ENCODE peak calls at places on chromosomes 4 and X, in eight cellular contexts. J is heart left ventricle, Q is GM23338, L is stomach, C is ovary, M is fibroblast of pulmonary artery, I is progenitor cell of endocrine pancreas, B is endothelial cell. N is an unnamed sample.

GRCh38 chr4:2497931-2498330 is 29.0 kb downstream of the RNF4 start:
- DNase-seq in J (no peak), Q (no peak), L (no peak), C (no peak), M (no peak), I (no peak), B (no peak), N (no peak)

GRCh38 chrX:130170752-130171445 is 863 bp upstream of the RAB33A start:
- DNase-seq in J (peak), Q (peak), L (peak), C (no peak), M (no peak), I (no peak), B (peak), N (no peak)

GRCh38 chr4:13202731-13203519 is 281.2 kb downstream of the RAB28 start:
- DNase-seq in J (no peak), Q (no peak), L (no peak), C (no peak), M (no peak), I (no peak), B (no peak), N (no peak)

GRCh38 chr4:132227349-132228165 is 921.5 kb upstream of the PCDH10 start:
- DNase-seq in J (no peak), Q (peak), L (no peak), C (no peak), M (peak), I (peak), B (peak), N (peak)

GRCh38 chrX:3046253-3046909 is 5.1 kb downstream of the ARSF start:
- DNase-seq in J (no peak), Q (no peak), L (no peak), C (no peak), M (no peak), I (no peak), B (no peak), N (no peak)

GRCh38 chrX:56792270-56793111 is 63.4 kb downstream of the NBDY start:
- DNase-seq in J (no peak), Q (no peak), L (peak), C (no peak), M (no peak), I (no peak), B (no peak), N (no peak)

GRCh38 chr4:102530986-102531385 is 29.8 kb downstream of the NFKB1 start:
- DNase-seq in J (no peak), Q (no peak), L (no peak), C (no peak), M (no peak), I (no peak), B (no peak), N (no peak)

GRCh38 chrX:31209005-31209612 is 137.3 kb upstream of the FTHL17 start:
- DNase-seq in J (no peak), Q (no peak), L (no peak), C (no peak), M (no peak), I (no peak), B (no peak), N (no peak)

GRCh38 chr4:3685081-3685645 is 81.0 kb upstream of the ADRA2C start:
- DNase-seq in J (no peak), Q (no peak), L (no peak), C (no peak), M (no peak), I (no peak), B (no peak), N (no peak)

GRCh38 chrX:13270360-13270759 is 49.5 kb downstream of the ATXN3L start:
- DNase-seq in J (no peak), Q (no peak), L (no peak), C (no peak), M (no peak), I (no peak), B (no peak), N (no peak)

GRCh38 chr4:142875117-142875516 is 29.0 kb upstream of the INPP4B start:
- DNase-seq in J (no peak), Q (peak), L (no peak), C (no peak), M (no peak), I (no peak), B (no peak), N (no peak)
- TF ChIP-seq CTCF in J (no peak), Q (peak), L (no peak), C (no peak), M (no peak), I (no peak), B (no peak), N (peak)

DNA sequence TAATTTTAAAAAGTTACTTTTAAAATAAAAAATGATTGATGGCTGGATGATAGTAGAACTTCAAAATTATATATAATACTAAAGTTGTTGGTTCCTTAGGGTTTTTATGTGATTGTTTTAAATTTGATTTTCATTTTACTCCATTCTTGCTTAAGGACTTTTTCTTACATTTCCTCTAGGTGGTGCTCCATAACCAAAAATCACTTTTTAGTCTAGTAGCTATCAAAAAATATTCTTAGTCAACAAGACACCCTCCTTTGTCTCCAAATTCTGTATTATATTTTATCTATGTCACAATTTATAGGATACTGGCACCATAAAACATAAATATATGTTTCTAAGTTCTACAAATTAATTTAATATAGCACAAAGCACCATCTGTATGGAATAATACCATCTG is 67.2 kb upstream of the BRWD3 start:
- DNase-seq in J (no peak), Q (peak), L (no peak), C (no peak), M (peak), I (no peak), B (no peak), N (peak)
- TF ChIP-seq CTCF in J (peak), Q (peak), L (peak), C (no peak), M (peak), I (peak), B (peak), N (peak)

GRCh38 chr4:70559216-70559830 is 32.7 kb upstream of the AMBN start:
- DNase-seq in J (no peak), Q (peak), L (peak), C (no peak), M (peak), I (peak), B (peak), N (peak)
- TF ChIP-seq CTCF in J (peak), Q (peak), L (peak), C (peak), M (peak), I (peak), B (peak), N (peak)

GRCh38 chrX:152928761-152929400 is 31.0 kb downstream of the ZNF185 start:
- DNase-seq in J (no peak), Q (no peak), L (no peak), C (no peak), M (no peak), I (no peak), B (no peak), N (no peak)

GRCh38 chrX:152925835-152926234 is 28.0 kb downstream of the ZNF185 start:
- DNase-seq in J (no peak), Q (no peak), L (no peak), C (no peak), M (no peak), I (no peak), B (no peak), N (no peak)

GRCh38 chrX:152926923-152927322 is 29.1 kb downstream of the ZNF185 start:
- DNase-seq in J (no peak), Q (no peak), L (no peak), C (no peak), M (no peak), I (no peak), B (no peak), N (no peak)

GRCh38 chrX:152927858-152928760 is 30.2 kb downstream of the ZNF185 start:
- DNase-seq in J (no peak), Q (no peak), L (no peak), C (no peak), M (no peak), I (no peak), B (no peak), N (no peak)

GRCh38 chrX:152926279-152926678 is 28.4 kb downstream of the ZNF185 start:
- DNase-seq in J (no peak), Q (peak), L (peak), C (peak), M (peak), I (peak), B (peak), N (peak)
- TF ChIP-seq CTCF in J (peak), Q (peak), L (peak), C (no peak), M (peak), I (peak), B (no peak), N (peak)

DNA sequence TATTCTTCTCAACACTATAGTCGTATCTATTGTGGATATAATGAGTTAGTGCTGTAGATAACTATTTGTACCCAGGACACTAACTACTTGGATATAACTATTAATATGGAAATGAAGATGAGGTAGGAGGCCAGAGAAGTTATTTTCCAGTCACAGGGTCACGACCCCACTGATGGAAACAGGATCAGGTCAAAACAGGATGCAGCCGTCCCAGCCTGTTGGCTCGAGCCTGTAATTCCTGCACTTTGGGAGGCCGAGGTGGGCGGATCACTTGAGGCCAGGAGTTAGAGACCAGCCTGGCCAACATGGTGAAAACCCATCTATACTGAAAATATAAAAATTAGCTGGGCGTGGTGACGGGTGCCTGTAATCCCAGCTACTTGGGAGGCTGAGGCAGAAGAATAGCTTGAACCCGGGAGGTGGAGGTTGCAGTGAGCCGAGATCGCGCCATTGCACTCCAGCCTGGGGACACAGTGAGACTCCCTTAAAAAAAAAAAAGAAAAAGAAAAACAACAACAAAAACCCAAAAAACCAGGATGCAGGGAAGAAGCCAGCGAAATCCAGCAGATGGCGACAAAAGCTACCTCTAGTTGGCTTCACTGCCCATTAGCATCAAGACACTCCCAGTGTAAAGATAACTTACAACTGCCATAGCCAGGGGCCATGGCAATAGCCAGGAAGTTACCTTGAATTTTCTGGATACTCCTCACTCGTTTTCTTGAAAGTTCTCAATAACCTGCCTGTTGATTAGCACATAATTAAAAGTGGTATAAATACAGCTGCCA is 37.9 kb upstream of the NKAP start:
- DNase-seq in J (no peak), Q (peak), L (no peak), C (no peak), M (peak), I (no peak), B (no peak), N (peak)
- TF ChIP-seq CTCF in J (peak), Q (peak), L (peak), C (no peak), M (peak), I (peak), B (peak), N (peak)

GRCh38 chr4:76036855-76037254 is 985 bp upstream of the CXCL11 start:
- DNase-seq in J (no peak), Q (no peak), L (no peak), C (no peak), M (no peak), I (no peak), B (no peak), N (no peak)
- TF ChIP-seq CTCF in J (no peak), Q (no peak), L (no peak), C (no peak), M (no peak), I (no peak), B (no peak), N (no peak)

GRCh38 chrX:108148524-108148923 is 56.9 kb downstream of the ATG4A start:
- DNase-seq in J (no peak), Q (no peak), L (no peak), C (no peak), M (no peak), I (no peak), B (no peak), N (no peak)
- TF ChIP-seq CTCF in J (no peak), Q (no peak), L (no peak), C (no peak), M (no peak), I (no peak), B (no peak), N (no peak)